ENCODE peak calls at places on chromosomes 7 and 10, in seven cellular contexts. E, P, V, G, F, I and Z are unnamed samples.

GRCh38 chr10:123847686-123848432 is 43.7 kb downstream of the CPXM2 start:
- DNase-seq in E (no peak), P (no peak), V (no peak), G (no peak), F (no peak), I (peak; percentile 12), Z (no peak)

GRCh38 chr7:19177269-19177668 is 32.0 kb upstream of the FERD3L start:
- DNase-seq in E (no peak), P (no peak), V (no peak), G (no peak), F (no peak), I (no peak), Z (no peak)

GRCh38 chr10:51231754-51232153 is 157.5 kb downstream of the PRKG1 start:
- DNase-seq in E (no peak), P (no peak), V (no peak), G (no peak), F (no peak), I (no peak), Z (no peak)

GRCh38 chr7:47609803-47610452 is 28.0 kb upstream of the TNS3 start:
- DNase-seq in E (no peak), P (no peak), V (no peak), G (no peak), F (no peak), I (peak; percentile 54), Z (no peak)

GRCh38 chr7:143434660-143435059 is 8.6 kb upstream of the TAS2R60 start:
- DNase-seq in E (no peak), P (no peak), V (peak; percentile 80), G (no peak), F (no peak), I (peak; percentile 58), Z (no peak)

GRCh38 chr7:29285451-29285807 is 90.9 kb downstream of the CHN2 start:
- DNase-seq in E (peak; percentile 33), P (no peak), V (no peak), G (no peak), F (no peak), I (no peak), Z (no peak)

GRCh38 chr10:76026931-76027330 is 595.5 kb downstream of the LRMDA start:
- DNase-seq in E (no peak), P (no peak), V (no peak), G (no peak), F (no peak), I (no peak), Z (no peak)

GRCh38 chr10:34045571-34046190 is 711.2 kb upstream of the NRP1 start:
- DNase-seq in E (no peak), P (no peak), V (no peak), G (no peak), F (no peak), I (no peak), Z (no peak)

GRCh38 chr10:15324611-15325010 is 46.5 kb downstream of the FAM171A1 start:
- DNase-seq in E (no peak), P (no peak), V (no peak), G (no peak), F (no peak), I (no peak), Z (no peak)

GRCh38 chr7:93799750-93800357 is 90.7 kb downstream of the TFPI2 start:
- DNase-seq in E (no peak), P (no peak), V (no peak), G (peak; percentile 29), F (no peak), I (peak; percentile 6), Z (no peak)

GRCh38 chr10:128950159-128950956 is 516.7 kb upstream of the MGMT start:
- DNase-seq in E (no peak), P (no peak), V (no peak), G (no peak), F (no peak), I (no peak), Z (no peak)

GRCh38 chr10:1048349-1048731 is 579 bp downstream of the IDI1 start:
- DNase-seq in E (no peak), P (peak; percentile 66), V (no peak), G (peak; percentile 54), F (no peak), I (no peak), Z (no peak)

GRCh38 chr10:33001908-33002492 is 44.0 kb upstream of the ITGB1 start:
- DNase-seq in E (no peak), P (no peak), V (no peak), G (no peak), F (no peak), I (no peak), Z (no peak)

GRCh38 chr10:102775973-102776669 is 32.4 kb downstream of the WBP1L start:
- DNase-seq in E (no peak), P (no peak), V (no peak), G (peak; percentile 89), F (no peak), I (peak; percentile 43), Z (peak; percentile 91)

GRCh38 chr7:90552521-90552920 is 43.6 kb upstream of the CDK14 start:
- DNase-seq in E (no peak), P (no peak), V (no peak), G (peak; percentile 14), F (no peak), I (no peak), Z (no peak)

GRCh38 chr7:140153666-140154161 is 23.1 kb downstream of the KDM7A start:
- DNase-seq in E (no peak), P (no peak), V (no peak), G (no peak), F (no peak), I (no peak), Z (no peak)

GRCh38 chr10:113753020-113753692 is 1.7 kb downstream of the PLEKHS1 start:
- DNase-seq in E (no peak), P (no peak), V (no peak), G (no peak), F (no peak), I (no peak), Z (no peak)

GRCh38 chr7:44622342-44623151 is 16.1 kb downstream of the OGDH start:
- DNase-seq in E (no peak), P (no peak), V (no peak), G (no peak), F (no peak), I (no peak), Z (no peak)